ENCODE peak calls at places on chromosomes 16 and 17, in four cellular contexts. R, M, A and Y are unnamed samples.

GRCh38 chr16:2827831-2828520 is 2.1 kb upstream of the ZG16B start:
- DNase-seq in R (peak; percentile 45), M (no peak), A (no peak), Y (no peak)

GRCh38 chr17:50541916-50542688 is 4.9 kb upstream of the SPATA20 start:
- DNase-seq in R (peak; percentile 90), M (peak; percentile 84), A (peak; percentile 89), Y (peak; percentile 75)

GRCh38 chr17:78329263-78330059 is 30.4 kb downstream of the SOCS3 start:
- DNase-seq in R (no peak), M (no peak), A (peak; percentile 62), Y (no peak)

GRCh38 chr16:51113254-51114125 is 37.6 kb downstream of the SALL1 start:
- DNase-seq in R (no peak), M (no peak), A (no peak), Y (no peak)

GRCh38 chr16:3149630-3150345 is 15.0 kb downstream of the ZNF213 start:
- DNase-seq in R (peak; percentile 82), M (peak; percentile 73), A (peak; percentile 74), Y (peak; percentile 58)

GRCh38 chr16:27579086-27579980 is 29.4 kb downstream of the KATNIP start:
- DNase-seq in R (no peak), M (no peak), A (no peak), Y (no peak)

GRCh38 chr17:67156269-67157199 is 88.5 kb downstream of the HELZ start:
- DNase-seq in R (no peak), M (no peak), A (no peak), Y (no peak)

GRCh38 chr16:87045462-87046216 is 271.6 kb downstream of the C16orf95 start:
- DNase-seq in R (peak; percentile 47), M (no peak), A (no peak), Y (no peak)

GRCh38 chr16:56482667-56483236 is 31.4 kb downstream of the OGFOD1 start:
- DNase-seq in R (no peak), M (no peak), A (no peak), Y (no peak)
- H3K27ac ChIP-seq in R (no peak overlapping the region), M (no peak overlapping the region), A (no peak overlapping the region), Y (no peak overlapping the region)

GRCh38 chr17:79457376-79457775 is 153.5 kb downstream of the RBFOX3 start:
- DNase-seq in R (no peak), M (no peak), A (no peak), Y (no peak)
- TF ChIP-seq CTCF in R (no peak), M (no peak), A (no peak), Y (no peak)

DNA sequence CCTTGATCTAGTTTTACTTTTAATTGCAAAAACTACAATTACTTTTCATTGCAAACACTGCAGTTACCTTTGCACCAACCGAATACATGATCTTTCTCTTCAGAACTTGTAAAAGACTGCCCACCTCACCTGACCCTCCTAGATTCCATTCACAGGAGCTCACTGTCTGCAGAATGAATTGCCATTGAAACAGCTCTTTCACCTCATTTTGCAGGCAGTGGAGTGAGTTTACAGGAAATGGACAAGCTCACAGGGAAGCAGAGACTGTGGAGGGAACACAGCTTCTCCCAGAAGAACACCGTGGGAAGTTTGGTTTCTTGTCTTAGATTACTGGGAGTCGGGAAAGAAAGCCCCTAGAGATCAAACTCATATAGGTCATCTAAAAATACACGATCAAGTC is 439.7 kb upstream of the RBFOX1 start:
- DNase-seq in R (no peak), M (no peak), A (no peak), Y (no peak)
- H3K27me3 ChIP-seq in R (no peaks in the 10 kb centered on the region), M (no peaks in the 10 kb centered on the region), A (no peaks in the 10 kb centered on the region), Y (no peaks in the 10 kb centered on the region)

GRCh38 chr16:30652005-30652296 is 1.2 kb downstream of the PRR14 start:
- DNase-seq in R (no peak), M (no peak), A (no peak), Y (no peak)
- H3K27ac ChIP-seq in R (peak overlapping the region; percentile 94), M (peak overlapping the region; percentile 96), A (peak overlapping the region; percentile 76), Y (peak overlapping the region; percentile 88)

GRCh38 chr16:85369741-85370528 is 243.2 kb upstream of the GSE1 start:
- DNase-seq in R (peak; percentile 85), M (peak; percentile 32), A (no peak), Y (peak; percentile 70)
- TF ChIP-seq CTCF in R (peak; percentile 82), M (peak; percentile 78), A (peak; percentile 14), Y (peak; percentile 79)

GRCh38 chr16:11094075-11094593 is 149.8 kb downstream of the CLEC16A start:
- DNase-seq in R (no peak), M (no peak), A (no peak), Y (no peak)
- H3K27me3 ChIP-seq in R (no peaks in the 10 kb centered on the region), M (no peaks in the 10 kb centered on the region), A (no peaks in the 10 kb centered on the region), Y (no peaks in the 10 kb centered on the region)

GRCh38 chr16:31479752-31480151 is 3.2 kb upstream of the SLC5A2 start:
- DNase-seq in R (no peak), M (no peak), A (no peak), Y (no peak)

GRCh38 chr16:31475949-31476304 is 4.0 kb downstream of the TGFB1I1 start:
- DNase-seq in R (no peak), M (no peak), A (no peak), Y (no peak)

GRCh38 chr16:31478956-31479355 is 4.0 kb upstream of the SLC5A2 start:
- DNase-seq in R (no peak), M (no peak), A (no peak), Y (no peak)

GRCh38 chr16:31476305-31477219 is 4.6 kb downstream of the TGFB1I1 start:
- DNase-seq in R (peak; percentile 81), M (peak; percentile 53), A (peak; percentile 32), Y (peak; percentile 58)

DNA sequence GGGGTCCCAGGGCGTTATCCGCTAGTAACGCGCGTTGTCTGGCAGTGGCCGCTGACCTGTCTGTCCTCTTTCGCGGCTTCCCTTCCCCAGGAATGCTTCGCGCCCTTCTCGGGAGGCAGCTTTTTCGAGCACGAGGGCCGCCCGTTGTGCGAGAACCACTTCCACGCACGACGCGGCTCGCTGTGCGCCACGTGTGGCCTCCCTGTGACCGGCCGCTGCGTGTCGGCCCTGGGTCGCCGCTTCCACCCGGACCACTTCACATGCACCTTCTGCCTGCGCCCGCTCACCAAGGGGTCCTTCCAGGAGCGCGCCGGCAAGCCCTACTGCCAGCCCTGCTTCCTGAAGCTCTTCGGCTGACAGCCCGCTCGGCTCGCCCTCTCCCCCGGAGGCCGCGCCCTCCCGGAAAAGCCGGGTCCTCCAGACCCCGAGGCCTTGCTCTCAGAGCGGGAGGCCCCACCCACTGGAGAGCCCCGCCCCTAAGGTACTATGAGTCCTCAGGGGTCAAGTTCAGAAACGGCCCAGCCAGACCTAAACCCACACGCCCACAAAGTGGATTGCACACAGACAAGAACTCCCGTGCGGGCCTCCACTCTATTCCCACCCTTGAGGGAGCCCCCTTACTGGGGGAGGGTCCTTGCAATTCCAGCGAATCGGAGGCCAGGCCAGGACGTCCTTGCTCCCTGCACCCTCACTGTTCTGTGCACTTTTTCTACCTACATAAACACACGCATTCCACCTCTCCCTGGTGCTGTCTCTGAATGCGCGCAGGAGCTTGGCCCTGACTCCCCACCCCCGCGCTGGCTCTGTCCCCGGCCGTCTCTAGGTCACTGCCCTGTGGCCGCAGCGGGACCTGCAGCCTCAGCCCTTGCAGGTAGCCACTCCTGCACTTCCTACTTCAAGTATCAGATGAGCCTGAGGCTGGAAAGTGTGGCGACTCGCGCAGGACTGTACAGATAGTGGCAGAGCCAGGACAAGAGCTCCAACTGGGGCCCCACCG is 5.4 kb upstream of the SLC5A2 start:
- DNase-seq in R (no peak), M (no peak), A (no peak), Y (no peak)
- H3K27ac ChIP-seq in R (no peak overlapping the region), M (no peak overlapping the region), A (no peak overlapping the region), Y (no peak overlapping the region)